ENCODE peak calls at places on chromosome 17, in nine cellular contexts. V is tibial nerve; N is AG04449; C is pancreas; O is lung; U is cardiac fibroblast; D is right lobe of liver; I is SK-N-SH; J is CD8-positive, alpha-beta T cell. E is an unnamed sample.
A peak's percentile ranks its signal among the peaks of the same experiment; 100 is the strongest.

GRCh38 chr17:52027620-52028019 is 130.9 kb downstream of the CA10 start:
- DNase-seq in U (peak; percentile 4), I (no peak), J (no peak), O (no peak), D (no peak), V (no peak), C (no peak), N (peak; percentile 47), E (no peak)

GRCh38 chr17:40167685-40168261 is 9.5 kb upstream of the RAPGEFL1 start:
- DNase-seq in I (no peak), U (no peak), V (no peak), C (no peak), D (peak; percentile 7), N (no peak), J (no peak), O (no peak), E (no peak)

GRCh38 chr17:41777157-41777578 is 9.3 kb downstream of the JUP start:
- DNase-seq in C (no peak), O (no peak), V (no peak), I (peak; percentile 69), U (no peak), J (no peak), D (peak; percentile 74), N (no peak), E (no peak)

GRCh38 chr17:41943492-41943891 is 13.1 kb downstream of the ODAD4 start:
- DNase-seq in O (no peak), J (no peak), U (no peak), V (no peak), N (no peak), C (no peak), I (no peak), D (no peak), E (no peak)

GRCh38 chr17:27572665-27573064 is 58.3 kb upstream of the LGALS9 start:
- DNase-seq in V (no peak), N (no peak), U (no peak), I (no peak), C (no peak), J (no peak), O (no peak), D (no peak), E (peak; percentile 29)

GRCh38 chr17:58321571-58322525 is 6.7 kb downstream of the TSPOAP1 start:
- DNase-seq in U (no peak), D (peak; percentile 35), N (no peak), I (no peak), C (no peak), J (no peak), V (no peak), O (no peak), E (no peak)

GRCh38 chr17:60534010-60534555 is 8.0 kb upstream of the APPBP2 start:
- DNase-seq in C (no peak), U (no peak), V (no peak), N (no peak), J (no peak), D (no peak), I (no peak), O (no peak), E (no peak)

GRCh38 chr17:19539040-19539399 is 5.4 kb downstream of the SLC47A1 start:
- DNase-seq in D (peak; percentile 44), J (no peak), U (no peak), C (no peak), I (no peak), V (no peak), O (no peak), N (no peak), E (no peak)

GRCh38 chr17:740240-741055 is 8.1 kb downstream of the TLCD3A start:
- DNase-seq in D (no peak), V (no peak), C (no peak), I (no peak), O (peak; percentile 46), J (no peak), U (no peak), N (no peak), E (no peak)

GRCh38 chr17:80007939-80008338 is 27.7 kb downstream of the TBC1D16 start:
- DNase-seq in U (no peak), C (no peak), V (no peak), O (no peak), N (no peak), D (peak; percentile 43), J (no peak), I (no peak), E (no peak)

GRCh38 chr17:82041139-82041814 is 3.8 kb upstream of the DCXR start:
- DNase-seq in D (no peak), I (no peak), C (no peak), J (no peak), U (no peak), O (no peak), V (no peak), N (no peak), E (no peak)

GRCh38 chr17:10920511-10920910 is 82.6 kb upstream of the PIRT start:
- DNase-seq in V (no peak), N (no peak), D (no peak), O (no peak), J (no peak), U (no peak), C (no peak), I (no peak), E (no peak)

GRCh38 chr17:27550291-27550930 is 80.6 kb upstream of the LGALS9 start:
- DNase-seq in D (no peak), C (no peak), U (no peak), N (no peak), J (no peak), V (no peak), I (no peak), O (no peak), E (no peak)

GRCh38 chr17:6998855-6999508 is 3.1 kb downstream of the ALOX12 start:
- DNase-seq in D (no peak), I (no peak), V (no peak), O (no peak), J (no peak), U (no peak), C (no peak), N (no peak), E (no peak)

GRCh38 chr17:19270951-19271611 is 33.9 kb downstream of the EPN2 start:
- DNase-seq in I (no peak), C (no peak), V (no peak), U (no peak), O (no peak), N (no peak), J (no peak), D (no peak), E (no peak)

GRCh38 chr17:71500761-71501555 is 619.9 kb upstream of the SOX9 start:
- DNase-seq in U (no peak), J (no peak), C (no peak), O (no peak), N (no peak), I (no peak), V (no peak), D (no peak), E (peak; percentile 4)

GRCh38 chr17:28701987-28702751 is 9.5 kb downstream of the PROCA1 start:
- DNase-seq in U (no peak), N (no peak), I (no peak), V (no peak), J (no peak), O (no peak), D (no peak), C (no peak), E (no peak)

DNA sequence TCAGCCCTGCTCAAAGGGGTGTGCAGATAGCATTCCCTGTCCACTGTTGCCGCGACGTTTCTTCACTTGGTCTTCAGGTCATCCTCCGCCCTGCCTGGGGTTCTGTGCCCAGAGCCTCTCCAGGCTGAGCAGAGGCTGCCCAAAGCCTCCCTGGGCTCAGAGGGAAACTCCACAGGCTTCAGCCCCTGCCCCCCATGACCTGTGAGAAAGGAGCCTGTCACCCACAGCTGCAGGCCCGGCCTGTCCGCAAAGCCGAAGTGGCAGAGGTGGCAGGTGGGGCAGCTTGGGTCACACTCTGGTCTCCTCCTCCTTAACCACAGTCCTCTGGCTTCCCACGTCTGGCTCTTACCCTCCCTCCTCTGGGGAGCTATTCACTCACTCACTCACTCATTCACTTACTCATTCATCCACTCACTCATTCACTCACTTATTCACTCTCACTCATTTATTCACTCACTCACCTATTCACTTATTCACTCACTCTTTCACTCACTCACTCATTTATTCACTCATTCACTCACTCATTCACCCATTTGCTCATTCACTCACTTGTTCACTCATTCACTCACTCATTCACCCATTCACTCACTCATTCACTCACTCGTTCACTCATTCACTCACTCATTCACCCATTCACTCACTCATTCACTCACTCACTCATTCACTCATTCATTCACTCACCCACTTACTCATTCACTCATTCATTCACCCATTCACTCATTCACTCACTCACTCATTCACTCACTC is 7.1 kb upstream of the CPSF4L start:
- DNase-seq in V (no peak), U (no peak), N (no peak), O (no peak), C (peak; percentile 87), D (peak; percentile 37), I (peak; percentile 39), J (no peak), E (no peak)
- TF ChIP-seq CTCF in V (no peak), U (no peak), N (no peak), O (no peak), C (no peak), D (no peak), I (no peak), J (no peak), E (no peak)

GRCh38 chr17:50169121-50169764 is 3.4 kb downstream of the SGCA start:
- DNase-seq in D (no peak), V (peak; percentile 15), N (no peak), O (peak; percentile 52), U (peak; percentile 84), I (peak; percentile 90), C (no peak), J (peak; percentile 80), E (peak; percentile 82)
- H3K4me3 ChIP-seq in D (no peak overlapping the region), V (no peak overlapping the region), N (no peak overlapping the region), O (no peak overlapping the region), U (no peak overlapping the region), I (no peak overlapping the region), C (no peak overlapping the region), J (peak overlapping the region; percentile 28), E (no peak overlapping the region)

GRCh38 chr17:36614081-36614480 is 12.7 kb downstream of the MRM1 start:
- DNase-seq in O (no peak), I (no peak), N (no peak), J (no peak), V (no peak), D (no peak), C (no peak), U (no peak), E (no peak)
- TF ChIP-seq CTCF in O (no peak), I (no peak), N (no peak), J (no peak), V (no peak), D (no peak), C (no peak), U (no peak), E (no peak)

GRCh38 chr17:4599505-4600281 is 15.4 kb downstream of the SMTNL2 start:
- DNase-seq in J (no peak), D (no peak), O (peak; percentile 50), C (no peak), V (no peak), I (peak; percentile 62), U (peak; percentile 82), N (no peak), E (peak; percentile 62)
- H3K4me3 ChIP-seq in J (no peak overlapping the region), D (no peak overlapping the region), O (no peak overlapping the region), C (no peak overlapping the region), V (no peak overlapping the region), I (no peak overlapping the region), U (no peak overlapping the region), N (no peak overlapping the region), E (no peak overlapping the region)

GRCh38 chr17:75723201-75723930 is 2.1 kb downstream of the ITGB4 start:
- DNase-seq in C (no peak), O (no peak), J (no peak), V (no peak), D (no peak), U (no peak), N (no peak), I (no peak), E (no peak)
- TF ChIP-seq CTCF in C (no peak), O (no peak), J (no peak), V (no peak), D (no peak), U (no peak), N (no peak), I (no peak), E (no peak)